ENCODE peak calls at places on chromosomes 1 and 21, in seven cellular contexts. One of them, this sample, is unnamed.

GRCh38 chr1:53073899-53074311 is 11.9 kb downstream of the PODN start:
- DNase-seq in fibroblast of lung: no peak
- DNase-seq in PC-3: no peak
- DNase-seq in neural progenitor cell: no peak
- DNase-seq in mammary epithelial cell: no peak
- DNase-seq in hepatocyte: no peak
- DNase-seq in K562: no peak
- DNase-seq in this sample: no peak

GRCh38 chr1:117698398-117699160 is 92.7 kb downstream of the TENT5C start:
- DNase-seq in fibroblast of lung: peak; percentile 82
- DNase-seq in PC-3: no peak
- DNase-seq in neural progenitor cell: no peak
- DNase-seq in mammary epithelial cell: no peak
- DNase-seq in hepatocyte: no peak
- DNase-seq in K562: peak; percentile 53
- DNase-seq in this sample: no peak

GRCh38 chr1:56709269-56709880 is 64.3 kb downstream of the PRKAA2 start:
- DNase-seq in fibroblast of lung: peak; percentile 51
- DNase-seq in PC-3: peak; percentile 87
- DNase-seq in neural progenitor cell: peak; percentile 65
- DNase-seq in mammary epithelial cell: peak; percentile 38
- DNase-seq in hepatocyte: peak; percentile 68
- DNase-seq in K562: peak; percentile 31
- DNase-seq in this sample: peak; percentile 5

GRCh38 chr1:95325337-95325736 is 91.3 kb downstream of the RWDD3 start:
- DNase-seq in fibroblast of lung: no peak
- DNase-seq in PC-3: no peak
- DNase-seq in neural progenitor cell: no peak
- DNase-seq in mammary epithelial cell: no peak
- DNase-seq in hepatocyte: no peak
- DNase-seq in K562: no peak
- DNase-seq in this sample: no peak

GRCh38 chr1:18536943-18537342 is 56.2 kb downstream of the KLHDC7A start:
- DNase-seq in fibroblast of lung: no peak
- DNase-seq in PC-3: no peak
- DNase-seq in neural progenitor cell: no peak
- DNase-seq in mammary epithelial cell: no peak
- DNase-seq in hepatocyte: no peak
- DNase-seq in K562: no peak
- DNase-seq in this sample: no peak

GRCh38 chr1:169346036-169346589 is 21.5 kb downstream of the NME7 start:
- DNase-seq in fibroblast of lung: no peak
- DNase-seq in PC-3: no peak
- DNase-seq in neural progenitor cell: no peak
- DNase-seq in mammary epithelial cell: no peak
- DNase-seq in hepatocyte: no peak
- DNase-seq in K562: no peak
- DNase-seq in this sample: no peak

GRCh38 chr1:58983159-58983558 is 199.3 kb upstream of the JUN start:
- DNase-seq in fibroblast of lung: no peak
- DNase-seq in PC-3: no peak
- DNase-seq in neural progenitor cell: no peak
- DNase-seq in mammary epithelial cell: no peak
- DNase-seq in hepatocyte: no peak
- DNase-seq in K562: no peak
- DNase-seq in this sample: no peak

GRCh38 chr1:1616838-1617237 is 1.5 kb downstream of the MIB2 start:
- DNase-seq in fibroblast of lung: no peak
- DNase-seq in PC-3: no peak
- DNase-seq in neural progenitor cell: no peak
- DNase-seq in mammary epithelial cell: no peak
- DNase-seq in hepatocyte: no peak
- DNase-seq in K562: no peak
- DNase-seq in this sample: no peak

GRCh38 chr1:25109527-25109926 is 122.8 kb downstream of the SYF2 start:
- DNase-seq in fibroblast of lung: no peak
- DNase-seq in PC-3: no peak
- DNase-seq in neural progenitor cell: no peak
- DNase-seq in mammary epithelial cell: no peak
- DNase-seq in hepatocyte: no peak
- DNase-seq in K562: no peak
- DNase-seq in this sample: no peak

GRCh38 chr1:82371844-82372498 is 571.2 kb downstream of the ADGRL2 start:
- DNase-seq in fibroblast of lung: peak; percentile 69
- DNase-seq in PC-3: no peak
- DNase-seq in neural progenitor cell: no peak
- DNase-seq in mammary epithelial cell: peak; percentile 54
- DNase-seq in hepatocyte: no peak
- DNase-seq in K562: no peak
- DNase-seq in this sample: no peak

GRCh38 chr1:231091853-231092301 is 51.8 kb upstream of the FAM89A start:
- DNase-seq in fibroblast of lung: no peak
- DNase-seq in PC-3: peak; percentile 72
- DNase-seq in neural progenitor cell: peak; percentile 63
- DNase-seq in mammary epithelial cell: peak; percentile 6
- DNase-seq in hepatocyte: peak; percentile 71
- DNase-seq in K562: peak; percentile 74
- DNase-seq in this sample: peak; percentile 11

GRCh38 chr21:36105327-36105842 is 29.5 kb upstream of the CBR3 start:
- DNase-seq in fibroblast of lung: no peak
- DNase-seq in PC-3: no peak
- DNase-seq in neural progenitor cell: no peak
- DNase-seq in mammary epithelial cell: no peak
- DNase-seq in hepatocyte: no peak
- DNase-seq in K562: no peak
- DNase-seq in this sample: no peak

GRCh38 chr1:30111431-30111830 is 612.0 kb downstream of the MATN1 start:
- DNase-seq in fibroblast of lung: peak; percentile 31
- DNase-seq in PC-3: peak; percentile 71
- DNase-seq in neural progenitor cell: peak; percentile 85
- DNase-seq in mammary epithelial cell: peak; percentile 16
- DNase-seq in hepatocyte: peak; percentile 76
- DNase-seq in K562: peak; percentile 69
- DNase-seq in this sample: peak; percentile 23

GRCh38 chr1:93669369-93669768 is 12.3 kb downstream of the BCAR3 start:
- DNase-seq in fibroblast of lung: peak; percentile 85
- DNase-seq in PC-3: no peak
- DNase-seq in neural progenitor cell: peak; percentile 52
- DNase-seq in mammary epithelial cell: no peak
- DNase-seq in hepatocyte: no peak
- DNase-seq in K562: no peak
- DNase-seq in this sample: no peak

GRCh38 chr1:228417471-228418203 is 976 bp upstream of the TRIM17 start:
- DNase-seq in fibroblast of lung: peak; percentile 14
- DNase-seq in PC-3: peak; percentile 82
- DNase-seq in neural progenitor cell: no peak
- DNase-seq in mammary epithelial cell: peak; percentile 83
- DNase-seq in hepatocyte: no peak
- DNase-seq in K562: no peak
- DNase-seq in this sample: no peak

GRCh38 chr1:34781844-34782391 is 904 bp downstream of the GJB3 start:
- DNase-seq in fibroblast of lung: no peak
- DNase-seq in PC-3: peak; percentile 86
- DNase-seq in neural progenitor cell: no peak
- DNase-seq in mammary epithelial cell: peak; percentile 72
- DNase-seq in hepatocyte: no peak
- DNase-seq in K562: no peak
- DNase-seq in this sample: no peak

DNA sequence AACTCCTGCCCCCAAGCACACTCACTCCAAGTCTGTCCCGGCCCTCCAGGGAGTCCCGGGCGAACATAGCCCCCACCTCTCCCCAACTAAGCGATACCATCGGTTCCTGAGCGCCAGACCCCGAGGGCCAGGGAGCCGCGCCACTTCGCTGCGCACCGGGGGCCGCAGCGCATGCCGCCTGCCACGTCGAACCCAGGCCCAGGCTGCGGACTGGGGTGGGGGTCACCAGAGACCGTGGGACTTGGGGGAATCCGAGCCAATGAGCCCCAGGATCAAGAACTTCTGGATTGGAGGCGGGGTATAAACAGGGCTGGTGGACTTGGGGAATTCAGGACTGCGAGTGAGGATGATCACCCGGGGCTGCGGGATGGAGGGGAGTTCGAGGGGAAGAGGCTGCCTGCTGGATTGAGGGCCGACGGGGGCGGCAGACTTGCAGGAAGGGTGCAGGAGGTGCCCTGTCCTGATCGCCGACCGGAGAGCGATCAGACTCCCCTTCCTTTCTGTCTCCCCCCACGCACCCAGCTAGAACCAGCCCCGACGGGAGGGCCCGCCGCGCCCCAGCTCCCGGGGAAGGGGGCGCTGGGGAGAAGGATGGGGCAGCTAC is 640 bp downstream of the RSPO1 start:
- DNase-seq in fibroblast of lung: no peak
- DNase-seq in PC-3: no peak
- DNase-seq in neural progenitor cell: peak; percentile 29
- DNase-seq in mammary epithelial cell: no peak
- DNase-seq in hepatocyte: no peak
- DNase-seq in K562: no peak
- DNase-seq in this sample: no peak
- TF ChIP-seq EZH2 in fibroblast of lung: peak; percentile 98
- TF ChIP-seq EZH2 in PC-3: no peak
- TF ChIP-seq EZH2 in neural progenitor cell: peak; percentile 97
- TF ChIP-seq EZH2 in mammary epithelial cell: peak; percentile 94
- TF ChIP-seq EZH2 in hepatocyte: peak; percentile 91
- TF ChIP-seq EZH2 in K562: no peak
- TF ChIP-seq EZH2 in this sample: no peak

DNA sequence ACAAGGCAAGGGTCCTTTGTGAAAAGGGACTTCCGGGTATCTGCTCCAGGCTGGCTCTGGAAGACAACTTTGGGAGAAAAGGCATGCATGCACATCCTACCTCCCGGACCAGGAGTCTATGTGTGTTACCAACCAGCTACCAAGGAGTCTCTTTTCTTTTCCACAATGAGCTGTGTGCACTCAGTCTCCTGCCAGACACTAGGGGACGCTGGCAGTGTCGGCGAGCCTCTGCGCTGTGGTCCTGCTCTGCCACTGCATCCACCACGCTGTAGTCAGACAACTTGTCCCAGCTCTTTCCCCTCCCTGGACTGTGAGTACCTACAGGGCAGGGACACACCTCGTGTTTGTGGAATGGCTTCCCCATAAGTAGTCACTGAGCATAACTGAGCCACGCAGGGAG is 5.1 kb upstream of the SSR2 start:
- DNase-seq in fibroblast of lung: peak; percentile 36
- DNase-seq in PC-3: no peak
- DNase-seq in neural progenitor cell: peak; percentile 84
- DNase-seq in mammary epithelial cell: no peak
- DNase-seq in hepatocyte: peak; percentile 71
- DNase-seq in K562: peak; percentile 73
- DNase-seq in this sample: no peak
- TF ChIP-seq CTCF in fibroblast of lung: peak; percentile 52
- TF ChIP-seq CTCF in PC-3: no peak
- TF ChIP-seq CTCF in neural progenitor cell: peak; percentile 79
- TF ChIP-seq CTCF in mammary epithelial cell: peak; percentile 54
- TF ChIP-seq CTCF in hepatocyte: peak; percentile 48
- TF ChIP-seq CTCF in K562: peak; percentile 89
- TF ChIP-seq CTCF in this sample: peak; percentile 29

DNA sequence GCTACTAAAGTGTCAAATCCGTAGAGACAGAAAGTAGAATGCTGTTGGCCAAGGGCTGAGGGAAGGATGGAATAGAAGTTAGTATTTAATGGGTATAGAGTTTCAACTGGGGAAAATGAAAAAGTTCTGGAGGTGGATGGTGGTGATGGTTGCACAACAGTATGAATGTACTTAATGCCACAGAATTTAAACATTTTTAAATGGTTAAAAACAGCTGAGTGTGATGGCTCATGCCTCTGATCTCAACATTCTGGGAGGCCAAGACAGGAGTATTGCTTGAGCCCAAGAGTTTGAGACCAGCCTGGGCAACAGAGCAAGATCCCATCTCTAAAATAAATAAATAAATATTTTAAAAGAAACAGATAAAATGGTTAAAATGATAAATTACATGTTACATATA is 44.5 kb downstream of the PIK3R3 start:
- DNase-seq in fibroblast of lung: no peak
- DNase-seq in PC-3: no peak
- DNase-seq in neural progenitor cell: no peak
- DNase-seq in mammary epithelial cell: no peak
- DNase-seq in hepatocyte: no peak
- DNase-seq in K562: no peak
- DNase-seq in this sample: no peak
- H3K79me2 ChIP-seq in fibroblast of lung: no peaks in the 10 kb centered on the region
- H3K79me2 ChIP-seq in PC-3: peaks cover 46% of the 10 kb centered on the region
- H3K79me2 ChIP-seq in neural progenitor cell: peaks cover 100% of the 10 kb centered on the region
- H3K79me2 ChIP-seq in mammary epithelial cell: peaks cover 15% of the 10 kb centered on the region
- H3K79me2 ChIP-seq in hepatocyte: peaks cover 95% of the 10 kb centered on the region
- H3K79me2 ChIP-seq in K562: no peaks in the 10 kb centered on the region
- H3K79me2 ChIP-seq in this sample: peaks cover 42% of the 10 kb centered on the region

GRCh38 chr1:17119076-17119743 is at the start of gene PADI2:
- DNase-seq in fibroblast of lung: peak; percentile 47
- DNase-seq in PC-3: peak; percentile 76
- DNase-seq in neural progenitor cell: peak; percentile 89
- DNase-seq in mammary epithelial cell: peak; percentile 59
- DNase-seq in hepatocyte: peak; percentile 91
- DNase-seq in K562: peak; percentile 94
- DNase-seq in this sample: no peak
- TF ChIP-seq EZH2 in fibroblast of lung: peak; percentile 46
- TF ChIP-seq EZH2 in PC-3: no peak
- TF ChIP-seq EZH2 in neural progenitor cell: no peak
- TF ChIP-seq EZH2 in mammary epithelial cell: no peak
- TF ChIP-seq EZH2 in hepatocyte: no peak
- TF ChIP-seq EZH2 in K562: no peak
- TF ChIP-seq EZH2 in this sample: no peak